ENCODE peak calls at places on chromosomes 2 and 18, in five cellular contexts. One of them, this sample, is unnamed.

GRCh38 chr18:27954226-27954625 is 222.7 kb downstream of the CDH2 start:
- DNase-seq in A549: no peak
- DNase-seq in K562: no peak
- DNase-seq in GM12878: no peak
- DNase-seq in H1: no peak
- DNase-seq in this sample: no peak

GRCh38 chr18:42814618-42815017 is 300.9 kb downstream of the RIT2 start:
- DNase-seq in A549: no peak
- DNase-seq in K562: no peak
- DNase-seq in GM12878: no peak
- DNase-seq in H1: no peak
- DNase-seq in this sample: no peak

GRCh38 chr18:45441110-45441842 is 174.0 kb upstream of the SLC14A2 start:
- DNase-seq in A549: peak
- DNase-seq in K562: no peak
- DNase-seq in GM12878: no peak
- DNase-seq in H1: no peak
- DNase-seq in this sample: no peak

GRCh38 chr2:109242654-109243331 is 113.8 kb downstream of the SH3RF3 start:
- DNase-seq in A549: no peak
- DNase-seq in K562: no peak
- DNase-seq in GM12878: no peak
- DNase-seq in H1: no peak
- DNase-seq in this sample: no peak

GRCh38 chr18:57273194-57273593 is 79.2 kb upstream of the ST8SIA3 start:
- DNase-seq in A549: no peak
- DNase-seq in K562: no peak
- DNase-seq in GM12878: no peak
- DNase-seq in H1: no peak
- DNase-seq in this sample: peak

GRCh38 chr18:58668211-58668610 is 3.1 kb upstream of the MALT1 start:
- DNase-seq in A549: no peak
- DNase-seq in K562: no peak
- DNase-seq in GM12878: no peak
- DNase-seq in H1: no peak
- DNase-seq in this sample: no peak

GRCh38 chr2:30232801-30233130 is 1.4 kb downstream of the LBH start:
- DNase-seq in A549: peak
- DNase-seq in K562: no peak
- DNase-seq in GM12878: no peak
- DNase-seq in H1: no peak
- DNase-seq in this sample: no peak

GRCh38 chr2:20516646-20517341 is 69.9 kb downstream of the RHOB start:
- DNase-seq in A549: no peak
- DNase-seq in K562: no peak
- DNase-seq in GM12878: peak
- DNase-seq in H1: no peak
- DNase-seq in this sample: peak

GRCh38 chr2:206198677-206199076 is 39.0 kb downstream of the EEF1B2 start:
- DNase-seq in A549: no peak
- DNase-seq in K562: no peak
- DNase-seq in GM12878: no peak
- DNase-seq in H1: no peak
- DNase-seq in this sample: no peak
- TF ChIP-seq HDAC2 in A549: no peak
- TF ChIP-seq HDAC2 in K562: no peak
- TF ChIP-seq HDAC2 in GM12878: no peak
- TF ChIP-seq HDAC2 in H1: no peak
- TF ChIP-seq HDAC2 in this sample: no peak

DNA sequence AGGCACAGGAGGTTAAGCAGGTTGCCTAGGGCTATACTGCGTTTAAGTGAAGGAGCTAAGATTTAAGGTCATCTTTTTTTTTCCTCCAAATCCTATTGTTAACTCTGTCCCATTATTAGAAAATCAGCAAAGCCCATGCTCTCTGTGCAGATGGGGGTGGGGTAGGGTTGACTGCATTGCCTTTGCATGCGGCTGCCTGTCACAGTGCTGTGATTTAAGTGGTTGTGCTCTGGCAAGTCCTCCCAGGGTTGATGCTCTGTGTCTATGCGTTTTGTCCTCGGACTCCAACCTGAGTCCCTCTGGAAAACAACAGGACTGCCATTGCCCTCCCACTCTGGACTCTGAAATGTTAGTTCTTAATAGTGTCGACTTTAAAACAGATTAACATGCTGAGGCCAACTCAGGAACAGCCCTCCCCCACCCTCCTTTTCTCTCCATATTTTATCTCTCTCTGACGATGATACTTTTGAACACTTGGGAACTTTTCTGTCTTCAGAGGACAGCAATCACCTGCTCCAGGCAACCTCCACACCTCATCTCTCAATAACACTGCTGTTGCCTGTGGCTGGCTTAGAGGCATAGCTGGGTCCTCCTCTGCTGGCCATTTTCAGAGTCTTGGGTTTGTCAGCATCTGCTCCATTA is 5.8 kb downstream of the FHOD3 start:
- DNase-seq in A549: no peak
- DNase-seq in K562: no peak
- DNase-seq in GM12878: no peak
- DNase-seq in H1: no peak
- DNase-seq in this sample: no peak
- TF ChIP-seq HDAC2 in A549: no peak
- TF ChIP-seq HDAC2 in K562: no peak
- TF ChIP-seq HDAC2 in GM12878: no peak
- TF ChIP-seq HDAC2 in H1: no peak
- TF ChIP-seq HDAC2 in this sample: no peak

GRCh38 chr2:43448822-43449110 is 147.1 kb downstream of the THADA start:
- DNase-seq in A549: no peak
- DNase-seq in K562: no peak
- DNase-seq in GM12878: no peak
- DNase-seq in H1: no peak
- DNase-seq in this sample: no peak
- TF ChIP-seq HDAC2 in A549: no peak
- TF ChIP-seq HDAC2 in K562: no peak
- TF ChIP-seq HDAC2 in GM12878: no peak
- TF ChIP-seq HDAC2 in H1: no peak
- TF ChIP-seq HDAC2 in this sample: no peak

GRCh38 chr2:237879058-237879430 is 19.6 kb downstream of the RAMP1 start:
- DNase-seq in A549: no peak
- DNase-seq in K562: no peak
- DNase-seq in GM12878: no peak
- DNase-seq in H1: no peak
- DNase-seq in this sample: no peak

GRCh38 chr2:237879991-237880560 is 20.7 kb downstream of the RAMP1 start:
- DNase-seq in A549: no peak
- DNase-seq in K562: no peak
- DNase-seq in GM12878: no peak
- DNase-seq in H1: no peak
- DNase-seq in this sample: no peak

GRCh38 chr2:237877576-237878307 is 18.3 kb downstream of the RAMP1 start:
- DNase-seq in A549: no peak
- DNase-seq in K562: no peak
- DNase-seq in GM12878: no peak
- DNase-seq in H1: no peak
- DNase-seq in this sample: no peak

GRCh38 chr2:237876951-237877491 is 17.6 kb downstream of the RAMP1 start:
- DNase-seq in A549: no peak
- DNase-seq in K562: no peak
- DNase-seq in GM12878: no peak
- DNase-seq in H1: no peak
- DNase-seq in this sample: no peak

GRCh38 chr2:237878321-237879057 is 19.1 kb downstream of the RAMP1 start:
- DNase-seq in A549: no peak
- DNase-seq in K562: no peak
- DNase-seq in GM12878: no peak
- DNase-seq in H1: no peak
- DNase-seq in this sample: no peak
- TF ChIP-seq HDAC2 in A549: no peak
- TF ChIP-seq HDAC2 in K562: no peak
- TF ChIP-seq HDAC2 in GM12878: no peak
- TF ChIP-seq HDAC2 in H1: no peak
- TF ChIP-seq HDAC2 in this sample: no peak

DNA sequence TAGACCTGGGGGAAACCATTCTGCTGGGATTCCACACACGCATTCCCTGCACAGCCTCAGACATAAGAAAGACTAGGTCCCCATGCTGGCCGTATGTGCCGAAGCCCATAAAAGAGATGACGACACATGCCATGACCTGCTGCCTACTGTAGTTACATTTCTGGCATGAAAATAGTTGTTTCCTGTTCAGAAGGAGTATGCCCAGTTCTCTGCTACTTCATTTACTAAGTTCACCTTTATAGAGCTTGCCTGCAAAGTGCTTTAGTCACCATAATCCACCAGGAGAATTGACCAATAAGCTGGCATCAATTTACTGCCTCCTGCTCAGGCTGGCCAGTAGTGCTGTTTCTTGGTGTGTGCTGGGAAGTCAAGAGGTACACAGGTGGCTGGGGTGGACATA is 150.2 kb upstream of the ALPP start:
- DNase-seq in A549: no peak
- DNase-seq in K562: no peak
- DNase-seq in GM12878: no peak
- DNase-seq in H1: no peak
- DNase-seq in this sample: no peak
- TF ChIP-seq HDAC2 in A549: no peak
- TF ChIP-seq HDAC2 in K562: no peak
- TF ChIP-seq HDAC2 in GM12878: no peak
- TF ChIP-seq HDAC2 in H1: no peak
- TF ChIP-seq HDAC2 in this sample: no peak

GRCh38 chr2:134372611-134373131 is 118.8 kb downstream of the MGAT5 start:
- DNase-seq in A549: no peak
- DNase-seq in K562: no peak
- DNase-seq in GM12878: no peak
- DNase-seq in H1: no peak
- DNase-seq in this sample: no peak
- TF ChIP-seq HDAC2 in A549: no peak
- TF ChIP-seq HDAC2 in K562: no peak
- TF ChIP-seq HDAC2 in GM12878: no peak
- TF ChIP-seq HDAC2 in H1: no peak
- TF ChIP-seq HDAC2 in this sample: no peak

This sample was measured in HepG2.